ENCODE peak calls at places on chromosome 1, in five cellular contexts. S is fibroblast of pulmonary artery, J is left colon, C is stomach, P is midbrain. R is an unnamed sample.

GRCh38 chr1:220224033-220224432 is 48.2 kb downstream of the RAB3GAP2 start:
- DNase-seq in S (no peak), P (no peak), C (no peak), J (no peak), R (no peak)

GRCh38 chr1:4626061-4626460 is 28.3 kb upstream of the AJAP1 start:
- DNase-seq in J (no peak), P (no peak), C (no peak), S (no peak), R (no peak)

GRCh38 chr1:46539968-46540367 is 11.5 kb downstream of the KNCN start:
- DNase-seq in J (no peak), S (peak), P (no peak), C (no peak), R (no peak)

GRCh38 chr1:44621841-44622286 is 52.4 kb downstream of the TMEM53 start:
- DNase-seq in C (no peak), J (no peak), S (no peak), P (no peak), R (no peak)

GRCh38 chr1:30649321-30649991 is 73.9 kb downstream of the MATN1 start:
- DNase-seq in P (no peak), J (no peak), C (peak), S (no peak), R (no peak)

GRCh38 chr1:205672395-205672889 is 7.9 kb downstream of the SLC45A3 start:
- DNase-seq in C (no peak), J (no peak), P (no peak), S (no peak), R (no peak)

GRCh38 chr1:55156093-55156492 is 59.1 kb downstream of the USP24 start:
- DNase-seq in C (no peak), J (no peak), P (no peak), S (peak), R (no peak)

GRCh38 chr1:96559181-96559580 is 162.4 kb upstream of the PTBP2 start:
- DNase-seq in J (no peak), P (no peak), C (no peak), S (peak), R (no peak)

GRCh38 chr1:15526021-15526489 is 593 bp upstream of the DNAJC16 start:
- DNase-seq in J (peak), P (no peak), S (no peak), C (no peak), R (no peak)

GRCh38 chr1:10225573-10225972 is 15.2 kb downstream of the KIF1B start:
- DNase-seq in P (no peak), S (no peak), J (no peak), C (no peak), R (no peak)

R was measured in NCI-H2227 treated with DMSO at 0.1 percent for 48 hours.